ENCODE peak calls at places on chromosomes 7 and 10, in five cellular contexts. N is body of pancreas, F is GM12864, V is right lobe of liver, Z is mammary epithelial cell. C is an unnamed sample.

GRCh38 chr10:110770243-110770642 is 101.5 kb upstream of the PDCD4 start:
- DNase-seq in N (no peak), F (no peak), V (no peak), Z (no peak), C (no peak)

GRCh38 chr10:118333871-118334270 is 8.3 kb downstream of the FAM204A start:
- DNase-seq in N (no peak), F (no peak), V (no peak), Z (no peak), C (no peak)

GRCh38 chr7:94047965-94048364 is 43.8 kb upstream of the BET1 start:
- DNase-seq in N (no peak), F (no peak), V (no peak), Z (no peak), C (no peak)

GRCh38 chr7:101978683-101979082 is 161.3 kb downstream of the CUX1 start:
- DNase-seq in N (no peak), F (no peak), V (no peak), Z (no peak), C (no peak)

GRCh38 chr7:100152937-100153666 is 4.4 kb downstream of the LAMTOR4 start:
- DNase-seq in N (no peak), F (no peak), V (no peak), Z (no peak), C (no peak)

GRCh38 chr7:46930336-46930735 is 651.6 kb downstream of the TNS3 start:
- DNase-seq in N (no peak), F (no peak), V (no peak), Z (peak; percentile 95), C (no peak)

GRCh38 chr7:105782391-105783063 is 93.9 kb downstream of the ATXN7L1 start:
- DNase-seq in N (no peak), F (no peak), V (no peak), Z (peak; percentile 91), C (no peak)

GRCh38 chr7:78473011-78473410 is 674.4 kb downstream of the PHTF2 start:
- DNase-seq in N (no peak), F (no peak), V (no peak), Z (no peak), C (no peak)

GRCh38 chr7:3128857-3129256 is 85.2 kb upstream of the CARD11 start:
- DNase-seq in N (no peak), F (no peak), V (no peak), Z (no peak), C (no peak)

GRCh38 chr7:73830872-73831655 is at the start of gene CLDN4:
- DNase-seq in N (peak; percentile 98), F (no peak), V (no peak), Z (no peak), C (no peak)

GRCh38 chr10:105188737-105189463 is 547.8 kb downstream of the SORCS3 start:
- DNase-seq in N (no peak), F (no peak), V (no peak), Z (peak; percentile 83), C (no peak)

GRCh38 chr7:130695840-130696239 is 9.5 kb upstream of the TSGA13 start:
- DNase-seq in N (no peak), F (no peak), V (no peak), Z (peak; percentile 6), C (peak; percentile 26)

GRCh38 chr7:1086588-1087461 is 1.1 kb upstream of the GPER1 start:
- DNase-seq in N (peak; percentile 80), F (no peak), V (peak; percentile 81), Z (peak; percentile 71), C (peak; percentile 31)

GRCh38 chr7:92968502-92968901 is 132.1 kb upstream of the CDK6 start:
- DNase-seq in N (no peak), F (peak; percentile 7), V (no peak), Z (peak; percentile 76), C (no peak)

GRCh38 chr7:149832332-149833041 is 5.7 kb upstream of the ZNF862 start:
- DNase-seq in N (no peak), F (no peak), V (no peak), Z (no peak), C (no peak)

GRCh38 chr10:107701947-107702346 is 537.4 kb upstream of the SORCS1 start:
- DNase-seq in N (no peak), F (no peak), V (no peak), Z (no peak), C (no peak)

GRCh38 chr7:19969859-19970493 is 196.6 kb upstream of the TMEM196 start:
- DNase-seq in N (no peak), F (no peak), V (no peak), Z (no peak), C (no peak)

GRCh38 chr7:43791-44540 is 148.4 kb upstream of the FAM20C start:
- DNase-seq in N (no peak), F (no peak), V (peak; percentile 8), Z (no peak), C (no peak)

GRCh38 chr10:132066186-132066585 is 440 bp downstream of the JAKMIP3 start:
- DNase-seq in N (no peak), F (no peak), V (no peak), Z (peak; percentile 15), C (no peak)

GRCh38 chr7:23490357-23491131 is 20.3 kb upstream of the IGF2BP3 start:
- DNase-seq in N (peak; percentile 35), F (no peak), V (peak; percentile 33), Z (no peak), C (no peak)

GRCh38 chr7:30464231-30464660 is 14.3 kb downstream of the NOD1 start:
- DNase-seq in N (no peak), F (no peak), V (no peak), Z (no peak), C (no peak)

GRCh38 chr10:122033224-122033926 is 44.4 kb downstream of the TACC2 start:
- DNase-seq in N (no peak), F (no peak), V (no peak), Z (no peak), C (no peak)

GRCh38 chr7:95867309-95867708 is 95.0 kb downstream of the DYNC1I1 start:
- DNase-seq in N (peak; percentile 54), F (peak; percentile 43), V (no peak), Z (no peak), C (no peak)

GRCh38 chr7:147639037-147639436 is 951.5 kb upstream of the C7orf33 start:
- DNase-seq in N (no peak), F (no peak), V (no peak), Z (no peak), C (no peak)

GRCh38 chr7:106593028-106593417 is 67.9 kb downstream of the CCDC71L start:
- DNase-seq in N (no peak), F (no peak), V (no peak), Z (no peak), C (no peak)

GRCh38 chr7:27116019-27116411 is 13.5 kb upstream of the HOXA2 start:
- DNase-seq in N (no peak), F (no peak), V (no peak), Z (peak; percentile 53), C (no peak)

DNA sequence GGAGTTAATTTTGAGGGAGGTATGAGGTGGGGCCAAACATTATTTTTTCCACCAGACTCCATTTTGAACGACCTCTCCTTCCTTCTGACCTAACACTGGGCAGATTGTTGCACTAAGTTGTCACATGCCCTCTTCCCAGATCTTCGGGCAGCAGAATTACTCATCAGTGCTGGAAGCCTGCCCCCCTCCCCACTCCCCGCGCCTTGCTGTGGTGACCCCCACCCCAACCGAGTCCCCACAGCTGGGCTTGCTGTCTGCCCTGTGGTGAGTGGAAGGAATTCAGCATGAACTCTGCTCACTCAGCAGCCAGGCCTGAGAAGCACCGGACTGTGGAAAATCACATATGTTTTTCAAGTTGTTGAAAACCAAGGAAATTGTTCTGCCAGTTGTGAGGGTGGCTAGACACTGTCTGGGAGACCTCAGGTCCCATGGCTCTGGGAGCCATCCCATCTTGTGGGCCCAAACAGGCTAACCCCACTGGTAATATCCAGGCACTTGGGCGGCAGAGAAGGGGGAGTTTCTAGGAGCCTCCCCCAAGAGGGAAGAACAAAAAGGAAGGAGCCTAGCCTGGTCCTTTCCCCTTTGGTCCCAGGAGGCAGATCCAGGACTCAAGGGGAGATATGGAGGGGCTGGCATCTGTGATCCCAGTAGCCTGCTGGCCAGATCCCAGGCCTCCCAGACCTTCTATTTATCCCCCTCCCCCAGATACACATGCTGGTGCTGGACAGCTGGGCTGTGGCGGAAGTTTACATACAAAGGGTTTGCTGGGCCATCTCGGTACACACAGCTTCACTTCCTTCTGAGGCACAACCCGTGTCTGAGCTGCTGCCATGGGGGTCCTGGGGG is 3.5 kb upstream of the AEBP1 start:
- DNase-seq in N (no peak), F (no peak), V (no peak), Z (no peak), C (no peak)
- H3K4me3 ChIP-seq in N (no peak overlapping the region), F (no peak overlapping the region), V (no peak overlapping the region), Z (no peak overlapping the region), C (no peak overlapping the region)

DNA sequence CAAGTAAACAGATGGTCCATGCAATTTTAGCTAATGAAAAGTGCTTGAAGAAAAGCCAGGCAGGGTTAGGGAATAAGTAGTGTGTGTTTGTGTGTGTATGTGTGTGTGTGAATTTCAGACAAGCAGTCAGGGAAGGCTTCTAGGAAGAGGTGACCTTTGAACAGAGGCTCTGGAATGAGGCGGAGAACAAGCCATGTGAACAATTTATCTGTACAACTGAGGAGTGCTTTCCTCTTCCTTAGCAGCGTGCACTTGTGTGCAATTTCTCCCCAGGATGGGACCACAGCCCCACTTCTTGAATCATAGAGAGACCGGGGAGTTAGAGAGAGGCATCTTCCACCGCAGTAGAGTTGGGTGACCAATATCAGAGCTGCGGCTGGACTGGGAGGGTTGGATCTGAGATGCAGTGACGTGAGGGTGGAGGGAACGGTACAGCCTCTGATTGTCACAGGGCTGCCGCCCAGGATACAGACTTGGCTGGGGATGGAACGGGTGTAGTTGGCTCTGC is 69.2 kb upstream of the FAM171A1 start:
- DNase-seq in N (no peak), F (no peak), V (no peak), Z (no peak), C (no peak)
- H3K4me3 ChIP-seq in N (no peak overlapping the region), F (no peak overlapping the region), V (no peak overlapping the region), Z (no peak overlapping the region), C (no peak overlapping the region)

GRCh38 chr10:16519908-16520861 is 1.5 kb downstream of the C1QL3 start:
- DNase-seq in N (no peak), F (no peak), V (peak; percentile 19), Z (no peak), C (no peak)
- H3K4me3 ChIP-seq in N (no peak overlapping the region), F (peak overlapping the region; percentile 47), V (peak overlapping the region; percentile 29), Z (peak overlapping the region; percentile 44), C (no peak overlapping the region)

GRCh38 chr10:86401588-86402282 is 35.1 kb upstream of the GRID1 start:
- DNase-seq in N (peak; percentile 52), F (no peak), V (peak; percentile 33), Z (no peak), C (no peak)
- H3K4me3 ChIP-seq in N (peak overlapping the region; percentile 33), F (peak overlapping the region; percentile 89), V (peak overlapping the region; percentile 76), Z (peak overlapping the region; percentile 83), C (no peak overlapping the region)

DNA sequence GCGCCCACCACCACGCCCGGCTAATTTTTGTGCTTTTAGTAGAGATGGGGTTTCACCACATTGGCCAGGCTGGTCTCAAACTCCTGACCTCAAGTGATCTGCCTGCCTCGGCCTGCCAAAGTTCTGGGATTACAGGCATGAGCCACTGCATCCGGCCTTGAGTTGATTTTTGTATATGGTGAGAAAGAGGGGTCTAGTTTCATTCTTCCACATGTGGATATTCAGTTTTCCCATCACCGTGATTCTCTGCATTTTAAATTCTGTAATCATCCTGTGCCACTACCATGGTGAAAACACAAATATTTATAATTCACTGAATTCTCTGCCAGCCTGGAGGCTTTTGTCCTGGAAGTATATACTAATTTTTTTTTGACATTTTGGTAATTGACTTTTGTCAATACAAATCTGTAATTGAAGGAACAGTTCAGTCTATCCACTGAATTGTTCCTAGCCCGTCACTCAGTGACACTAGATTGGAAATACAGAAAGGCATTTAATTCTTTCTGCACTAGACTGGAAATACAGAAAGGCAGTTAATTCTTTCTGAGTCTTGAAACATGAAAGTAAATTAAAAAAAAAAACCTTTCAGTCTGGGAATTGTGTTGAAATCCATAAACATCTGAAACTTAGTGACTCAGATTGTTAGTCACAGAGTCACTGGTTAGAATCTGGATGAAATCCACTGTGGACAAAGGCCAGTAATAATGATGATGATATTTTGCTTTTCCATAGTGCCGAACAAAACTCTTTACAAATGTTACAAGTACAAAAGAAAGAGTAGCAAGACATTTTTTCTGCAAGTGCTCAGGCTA is 5.4 kb upstream of the PRTFDC1 start:
- DNase-seq in N (no peak), F (no peak), V (no peak), Z (peak; percentile 90), C (no peak)
- H3K4me3 ChIP-seq in N (no peak overlapping the region), F (no peak overlapping the region), V (no peak overlapping the region), Z (no peak overlapping the region), C (no peak overlapping the region)

C was measured in Jurkat, Clone E6-1.